ENCODE peak calls at places on chromosome 5, in eight cellular contexts. K, C, D, S, I, N, T and L are unnamed samples. For H3K4me1, the result is how much of the 10 kb centered on the place peaks cover.

GRCh38 chr5:3658929-3659328 is 63.3 kb downstream of the IRX1 start:
- DNase-seq in K (no peak), D (no peak), N (no peak), I (no peak), C (no peak), S (no peak), T (no peak), L (no peak)

GRCh38 chr5:68449380-68449779 is 233.8 kb downstream of the PIK3R1 start:
- DNase-seq in K (peak), C (no peak), D (no peak), I (no peak), N (no peak), S (no peak), T (no peak), L (no peak)

GRCh38 chr5:144697847-144698262 is 527.2 kb downstream of the KCTD16 start:
- DNase-seq in S (no peak), D (no peak), K (peak), T (peak), C (no peak), N (no peak), I (no peak), L (no peak)

GRCh38 chr5:30069441-30070263 is 1123.8 kb upstream of the CDH6 start:
- DNase-seq in C (no peak), I (no peak), N (peak), D (no peak), S (no peak), T (no peak), K (no peak), L (peak)

GRCh38 chr5:58842851-58843250 is 260.0 kb downstream of the RAB3C start:
- DNase-seq in C (no peak), D (no peak), S (no peak), K (peak), I (no peak), T (no peak), N (no peak), L (no peak)

GRCh38 chr5:92372766-92373165 is 989.6 kb upstream of the ARRDC3 start:
- DNase-seq in S (no peak), I (no peak), D (no peak), T (peak), K (peak), N (no peak), C (no peak), L (no peak)

GRCh38 chr5:124795829-124796228 is 49.4 kb upstream of the ZNF608 start:
- DNase-seq in D (no peak), N (no peak), C (no peak), I (no peak), S (no peak), T (no peak), K (no peak), L (no peak)

GRCh38 chr5:172881691-172882370 is 47.8 kb downstream of the ERGIC1 start:
- DNase-seq in T (no peak), S (no peak), I (no peak), K (peak), C (no peak), D (no peak), N (no peak), L (peak)

GRCh38 chr5:54294097-54294667 is 16.2 kb downstream of the ARL15 start:
- DNase-seq in S (no peak), N (no peak), D (no peak), C (no peak), I (no peak), K (no peak), T (no peak), L (no peak)

GRCh38 chr5:134510970-134511795 is 14.3 kb upstream of the JADE2 start:
- DNase-seq in C (no peak), D (no peak), I (no peak), S (no peak), K (peak), T (peak), N (no peak), L (peak)

GRCh38 chr5:171953860-171954701 is 52.4 kb downstream of the FBXW11 start:
- DNase-seq in C (no peak), D (no peak), S (no peak), N (no peak), T (peak), K (peak), I (no peak), L (no peak)

GRCh38 chr5:57735754-57736153 is 253.1 kb upstream of the ACTBL2 start:
- DNase-seq in S (no peak), N (no peak), K (peak), I (no peak), C (no peak), T (peak), D (no peak), L (no peak)

GRCh38 chr5:27252911-27253310 is 214.5 kb upstream of the CDH9 start:
- DNase-seq in K (no peak), D (no peak), N (no peak), S (no peak), I (no peak), T (no peak), C (no peak), L (no peak)

GRCh38 chr5:76582252-76583162 is 40.7 kb downstream of the F2RL2 start:
- DNase-seq in S (no peak), C (no peak), T (no peak), I (no peak), K (no peak), D (no peak), N (no peak), L (no peak)

GRCh38 chr5:135110941-135111596 is 77.0 kb upstream of the PITX1 start:
- DNase-seq in I (no peak), T (no peak), S (no peak), C (no peak), D (no peak), K (no peak), N (no peak), L (no peak)

GRCh38 chr5:132394681-132395259 is 25.3 kb downstream of the SLC22A5 start:
- DNase-seq in S (no peak), T (no peak), I (no peak), D (no peak), C (no peak), N (no peak), K (no peak), L (no peak)

GRCh38 chr5:107893642-107894041 is 222.9 kb upstream of the EFNA5 start:
- DNase-seq in S (no peak), T (peak), C (no peak), I (no peak), K (peak), N (no peak), D (no peak), L (no peak)

GRCh38 chr5:155934964-155935363 is 392.0 kb upstream of the SGCD start:
- DNase-seq in K (no peak), C (no peak), I (no peak), N (no peak), S (no peak), T (no peak), D (no peak), L (no peak)

GRCh38 chr5:177448244-177448950 is 1.8 kb downstream of the PRR7 start:
- DNase-seq in N (no peak), S (no peak), C (no peak), D (no peak), T (no peak), I (no peak), K (no peak), L (no peak)

GRCh38 chr5:177446184-177447065 is at the start of gene PRR7:
- DNase-seq in K (peak), C (peak), T (no peak), S (peak), N (peak), I (peak), D (peak), L (peak)

GRCh38 chr5:177449140-177450061 is 2.8 kb downstream of the PRR7 start:
- DNase-seq in T (no peak), N (no peak), S (no peak), I (no peak), D (no peak), C (no peak), K (no peak), L (no peak)

GRCh38 chr5:177447066-177447610 is 524 bp downstream of the PRR7 start:
- DNase-seq in T (no peak), C (peak), S (peak), N (no peak), K (peak), D (peak), I (peak), L (peak)

DNA sequence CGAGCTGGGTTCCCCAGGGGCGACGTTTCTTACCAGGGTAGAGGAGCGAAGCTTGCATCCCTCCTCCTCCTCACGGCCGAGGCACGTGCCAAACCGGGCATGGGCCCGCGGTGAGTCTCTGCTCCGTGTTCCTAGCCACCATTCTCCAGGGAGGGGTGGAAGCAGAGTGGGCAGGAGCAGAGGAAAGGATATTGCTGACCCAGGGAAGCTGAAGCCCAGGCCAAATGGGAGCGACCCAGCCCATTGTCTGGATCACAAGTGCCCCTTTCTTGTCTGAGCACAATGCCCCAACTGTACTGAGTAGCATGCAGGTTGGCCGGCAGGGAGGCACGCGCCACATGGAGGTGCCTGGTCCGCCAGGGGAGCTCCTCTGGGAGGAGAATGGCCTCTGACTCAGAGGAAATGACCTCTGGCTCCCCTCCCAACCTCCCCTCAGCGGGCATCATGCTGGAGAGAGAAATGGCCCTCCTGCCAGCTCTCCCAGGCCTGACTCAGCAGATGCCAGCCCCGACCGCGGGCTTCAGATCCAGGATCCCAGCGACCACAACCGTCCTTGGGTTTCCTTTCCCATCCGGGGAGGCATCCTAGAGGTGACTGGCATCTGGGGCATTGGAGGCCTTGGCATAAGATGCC is 1.1 kb downstream of the PRR7 start:
- DNase-seq in I (peak), K (peak), N (no peak), D (peak), C (no peak), T (peak), S (peak), L (no peak)
- H3K4me1 ChIP-seq in I (under half), K (under half), N (under half), D (under half), C (under half), T (under half), S (under half), L (under half)

GRCh38 chr5:31963961-31964360 is 210.2 kb downstream of the GOLPH3 start:
- DNase-seq in D (no peak), N (no peak), K (no peak), T (peak), I (no peak), C (no peak), S (no peak), L (no peak)

GRCh38 chr5:31965227-31965626 is 208.9 kb downstream of the GOLPH3 start:
- DNase-seq in I (no peak), K (no peak), D (no peak), S (no peak), C (no peak), N (no peak), T (no peak), L (no peak)

GRCh38 chr5:31962928-31963327 is 211.2 kb downstream of the GOLPH3 start:
- DNase-seq in N (no peak), K (peak), T (peak), S (no peak), D (no peak), C (no peak), I (no peak), L (no peak)

GRCh38 chr5:31963358-31963757 is 210.8 kb downstream of the GOLPH3 start:
- DNase-seq in D (no peak), T (no peak), C (no peak), N (peak), S (peak), K (no peak), I (peak), L (no peak)

GRCh38 chr5:31962321-31962720 is 211.8 kb downstream of the GOLPH3 start:
- DNase-seq in C (no peak), I (peak), N (peak), S (peak), T (no peak), K (no peak), D (no peak), L (peak)
- H3K27ac ChIP-seq in C (no peak), I (peak), N (peak), S (peak), T (no peak), K (no peak), D (no peak), L (peak)

DNA sequence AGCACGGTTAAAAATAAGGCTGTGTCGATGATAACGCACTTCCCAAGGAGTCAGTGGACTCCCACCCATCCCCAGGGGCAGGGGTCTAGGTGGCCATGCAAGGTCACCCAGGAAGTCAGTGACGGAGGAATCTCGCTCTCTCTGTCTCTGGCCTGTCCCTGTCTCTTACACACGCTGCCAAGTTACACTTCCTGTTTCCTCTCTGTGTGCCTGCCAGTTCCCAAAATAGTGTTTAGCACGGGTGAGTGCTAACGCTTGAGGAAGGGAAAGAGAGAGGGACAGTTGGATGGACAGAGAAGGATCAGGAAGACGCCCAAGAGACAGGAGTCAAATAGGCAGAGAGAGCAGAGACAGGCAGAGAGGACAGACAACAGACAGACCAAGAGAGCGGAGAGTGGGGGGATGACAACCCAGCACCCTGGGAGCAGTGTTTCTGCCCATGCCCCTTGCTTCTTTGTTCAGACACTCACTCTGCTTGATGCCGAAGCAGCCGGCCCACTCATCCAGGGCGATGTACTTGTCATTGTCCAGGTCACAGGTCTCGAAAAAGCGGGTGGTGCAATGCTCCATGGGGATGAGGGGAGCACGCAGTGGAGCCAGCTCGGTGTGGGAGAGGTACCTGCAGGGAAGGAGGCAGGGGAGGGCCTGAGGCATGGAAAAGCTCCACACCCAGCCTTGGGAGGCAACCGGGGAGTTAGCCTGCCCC is 22.9 kb downstream of the SPARC start:
- DNase-seq in I (peak), S (no peak), N (peak), D (no peak), C (no peak), T (no peak), K (peak), L (peak)
- H3K4me1 ChIP-seq in I (under half), S (under half), N (half or more), D (under half), C (under half), T (under half), K (half or more), L (under half)

DNA sequence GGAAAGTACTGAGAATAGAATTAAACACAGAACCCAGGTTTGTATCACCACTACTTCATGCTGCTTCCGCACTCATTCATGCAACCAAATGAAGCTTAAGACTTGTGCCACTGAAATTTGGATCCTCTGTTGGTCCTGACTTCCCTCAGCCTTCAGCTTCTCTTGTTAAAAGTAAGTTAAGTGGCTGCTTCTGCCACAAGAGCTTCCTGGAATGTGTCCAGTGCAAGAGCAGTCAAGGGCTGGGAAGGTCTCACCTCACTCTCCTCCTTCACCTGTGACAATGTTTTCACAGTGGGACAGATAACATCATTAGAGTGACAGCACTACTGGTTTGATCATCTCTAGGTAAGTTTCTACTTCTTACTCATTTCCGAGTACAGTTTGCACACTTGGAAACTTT is 7.9 kb downstream of the SNCAIP start:
- DNase-seq in I (no peak), C (no peak), S (no peak), K (no peak), T (no peak), N (no peak), D (no peak), L (no peak)
- H3K27ac ChIP-seq in I (no peak), C (no peak), S (no peak), K (no peak), T (no peak), N (no peak), D (no peak), L (no peak)

DNA sequence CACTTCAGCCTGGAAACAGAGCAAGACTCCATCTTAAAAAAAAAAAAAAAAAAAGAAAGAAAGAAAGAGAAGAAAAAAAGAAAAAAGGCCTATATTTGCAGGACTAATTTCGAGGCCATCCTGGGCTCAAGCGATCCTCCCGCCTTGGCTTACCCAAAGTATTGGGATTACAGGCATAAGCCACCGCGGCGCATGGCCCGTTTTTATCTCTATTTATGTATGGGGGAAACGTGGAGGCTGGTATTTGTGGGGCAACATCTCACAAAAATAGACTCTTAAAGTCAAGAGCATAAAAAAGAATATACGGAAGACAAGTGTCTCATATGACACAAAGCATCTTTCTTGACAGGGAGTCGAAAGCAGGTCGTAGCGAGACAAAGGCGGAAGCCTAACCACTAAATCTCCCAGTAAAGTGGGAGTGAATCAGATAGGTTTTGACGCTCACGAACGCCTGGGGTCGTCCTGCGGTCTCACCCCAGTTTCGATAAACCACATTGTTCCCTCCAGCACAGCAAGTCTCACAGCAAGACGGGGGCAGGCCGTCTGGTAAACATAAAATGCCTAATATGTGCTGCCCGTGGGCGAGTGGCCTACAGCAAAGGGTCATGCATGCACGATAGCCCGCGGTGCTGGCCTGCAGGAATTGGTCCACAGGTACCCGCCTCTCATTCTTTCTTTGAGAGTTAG is 1.8 kb upstream of the TRIM41 start:
- DNase-seq in C (peak), N (no peak), I (no peak), D (no peak), T (no peak), S (no peak), K (no peak), L (no peak)
- H3K4me1 ChIP-seq in C (under half), N (half or more), I (under half), D (under half), T (under half), S (under half), K (under half), L (under half)

GRCh38 chr5:177362102-177362868 is 4.6 kb downstream of the RGS14 start:
- DNase-seq in D (no peak), N (no peak), I (no peak), C (peak), K (no peak), S (no peak), T (no peak), L (no peak)
- H3K27ac ChIP-seq in D (no peak), N (no peak), I (no peak), C (peak), K (no peak), S (no peak), T (no peak), L (no peak)

DNA sequence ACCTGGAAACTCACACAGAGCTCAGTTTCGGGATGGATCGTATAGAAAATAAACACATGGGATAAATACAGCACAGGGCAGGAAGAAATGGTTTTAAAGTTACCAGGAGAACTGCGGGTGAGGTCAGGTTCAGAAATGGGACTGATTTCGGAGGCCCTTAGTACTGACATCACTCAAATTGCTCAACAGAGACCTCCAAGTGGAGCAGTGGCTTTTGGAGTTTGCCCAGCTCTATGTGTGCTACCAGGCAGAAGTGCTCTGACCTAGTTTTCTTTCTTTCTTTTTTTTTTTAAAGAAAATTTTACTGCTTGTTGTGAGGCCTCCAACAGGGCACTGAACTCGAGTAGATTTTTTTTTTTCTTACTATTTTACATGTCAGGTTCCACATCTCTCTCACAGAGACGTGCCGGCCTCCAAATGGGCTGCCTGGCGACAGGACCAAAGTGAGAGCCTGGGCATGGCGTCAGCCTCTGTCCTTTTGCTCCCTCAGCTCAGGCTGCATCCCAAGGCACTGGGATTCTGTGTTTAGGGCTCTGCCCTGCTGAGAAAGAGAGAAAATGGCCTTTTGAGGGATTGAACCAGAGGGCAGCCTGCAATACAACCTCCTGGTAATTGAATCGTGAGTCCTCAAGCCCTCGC is 173.7 kb downstream of the FGF1 start:
- DNase-seq in N (no peak), C (no peak), S (no peak), K (peak), I (peak), T (no peak), D (peak), L (peak)
- H3K4me1 ChIP-seq in N (under half), C (under half), S (under half), K (under half), I (under half), T (under half), D (under half), L (under half)

GRCh38 chr5:464446-464842 is 21.5 kb downstream of the EXOC3 start:
- DNase-seq in T (no peak), I (no peak), D (no peak), S (no peak), K (no peak), N (peak), C (no peak), L (peak)
- H3K27ac ChIP-seq in T (no peak), I (no peak), D (no peak), S (no peak), K (no peak), N (no peak), C (peak), L (no peak)

GRCh38 chr5:95822038-95822407 is 503 bp downstream of the GLRX start:
- DNase-seq in D (peak), I (peak), N (peak), K (peak), T (no peak), S (peak), C (peak), L (peak)

GRCh38 chr5:95823738-95824609 is 1.4 kb upstream of the GLRX start:
- DNase-seq in N (peak), T (no peak), S (peak), D (no peak), K (peak), C (peak), I (peak), L (peak)

GRCh38 chr5:95821110-95822021 is 1.2 kb downstream of the GLRX start:
- DNase-seq in T (no peak), I (no peak), N (no peak), D (no peak), K (peak), C (no peak), S (no peak), L (no peak)

GRCh38 chr5:95823241-95823737 is 763 bp upstream of the GLRX start:
- DNase-seq in I (no peak), S (no peak), D (no peak), K (peak), C (no peak), T (no peak), N (no peak), L (no peak)

GRCh38 chr5:95822408-95823240 is at the start of gene GLRX:
- DNase-seq in I (peak), K (peak), D (peak), S (peak), C (peak), T (peak), N (peak), L (peak)
- H3K4me1 ChIP-seq in I (under half), K (under half), D (under half), S (under half), C (half or more), T (under half), N (half or more), L (under half)

GRCh38 chr5:34827594-34828506 is 11.1 kb upstream of the TTC23L start:
- DNase-seq in N (no peak), K (no peak), S (no peak), T (no peak), D (no peak), I (no peak), C (no peak), L (no peak)
- H3K27ac ChIP-seq in N (no peak), K (no peak), S (no peak), T (no peak), D (no peak), I (no peak), C (no peak), L (no peak)